ENCODE peak calls at places on chromosomes 6 and 20, in seven cellular contexts. One of them, this sample, is unnamed. For H3K36me3, the result is how much of the 10 kb centered on the place peaks cover.

GRCh38 chr6:121105461-121105860 is 228.8 kb downstream of the TBC1D32 start:
- DNase-seq in right atrium auricular region: no peak
- DNase-seq in pancreas: no peak
- DNase-seq in mucosa of descending colon: no peak
- DNase-seq in body of pancreas: no peak
- DNase-seq in OCI-LY7: no peak
- DNase-seq in DND-41: no peak
- DNase-seq in this sample: no peak

GRCh38 chr6:137095093-137095492 is 50.3 kb upstream of the IL20RA start:
- DNase-seq in right atrium auricular region: no peak
- DNase-seq in pancreas: no peak
- DNase-seq in mucosa of descending colon: no peak
- DNase-seq in body of pancreas: no peak
- DNase-seq in OCI-LY7: no peak
- DNase-seq in DND-41: no peak
- DNase-seq in this sample: no peak

GRCh38 chr6:38549180-38549579 is 90.5 kb downstream of the BTBD9 start:
- DNase-seq in right atrium auricular region: no peak
- DNase-seq in pancreas: no peak
- DNase-seq in mucosa of descending colon: no peak
- DNase-seq in body of pancreas: no peak
- DNase-seq in OCI-LY7: no peak
- DNase-seq in DND-41: no peak
- DNase-seq in this sample: no peak

GRCh38 chr6:7911345-7911725 is 747 bp upstream of the TXNDC5 start:
- DNase-seq in right atrium auricular region: no peak
- DNase-seq in pancreas: no peak
- DNase-seq in mucosa of descending colon: peak
- DNase-seq in body of pancreas: no peak
- DNase-seq in OCI-LY7: peak
- DNase-seq in DND-41: no peak
- DNase-seq in this sample: no peak

GRCh38 chr20:38447931-38448675 is 13.0 kb upstream of the SNHG17 start:
- DNase-seq in right atrium auricular region: no peak
- DNase-seq in pancreas: no peak
- DNase-seq in mucosa of descending colon: peak
- DNase-seq in body of pancreas: no peak
- DNase-seq in OCI-LY7: peak
- DNase-seq in DND-41: no peak
- DNase-seq in this sample: peak

GRCh38 chr6:170584954-170585498 is 589 bp upstream of the PDCD2 start:
- DNase-seq in right atrium auricular region: no peak
- DNase-seq in pancreas: no peak
- DNase-seq in mucosa of descending colon: no peak
- DNase-seq in body of pancreas: no peak
- DNase-seq in OCI-LY7: no peak
- DNase-seq in DND-41: no peak
- DNase-seq in this sample: no peak

GRCh38 chr20:8127553-8128255 is 4.4 kb upstream of the PLCB1 start:
- DNase-seq in right atrium auricular region: no peak
- DNase-seq in pancreas: no peak
- DNase-seq in mucosa of descending colon: no peak
- DNase-seq in body of pancreas: no peak
- DNase-seq in OCI-LY7: no peak
- DNase-seq in DND-41: no peak
- DNase-seq in this sample: peak

GRCh38 chr6:117401799-117402198 is 23.9 kb downstream of the ROS1 start:
- DNase-seq in right atrium auricular region: no peak
- DNase-seq in pancreas: no peak
- DNase-seq in mucosa of descending colon: peak
- DNase-seq in body of pancreas: no peak
- DNase-seq in OCI-LY7: no peak
- DNase-seq in DND-41: no peak
- DNase-seq in this sample: no peak

GRCh38 chr6:3773696-3774298 is 22.3 kb upstream of the PXDC1 start:
- DNase-seq in right atrium auricular region: no peak
- DNase-seq in pancreas: no peak
- DNase-seq in mucosa of descending colon: peak
- DNase-seq in body of pancreas: peak
- DNase-seq in OCI-LY7: no peak
- DNase-seq in DND-41: no peak
- DNase-seq in this sample: no peak

GRCh38 chr20:50400705-50401045 is 109.5 kb upstream of the PTPN1 start:
- DNase-seq in right atrium auricular region: no peak
- DNase-seq in pancreas: no peak
- DNase-seq in mucosa of descending colon: no peak
- DNase-seq in body of pancreas: no peak
- DNase-seq in OCI-LY7: no peak
- DNase-seq in DND-41: no peak
- DNase-seq in this sample: no peak

GRCh38 chr6:10465633-10466499 is 51.0 kb upstream of the TFAP2A start:
- DNase-seq in right atrium auricular region: no peak
- DNase-seq in pancreas: no peak
- DNase-seq in mucosa of descending colon: peak
- DNase-seq in body of pancreas: peak
- DNase-seq in OCI-LY7: peak
- DNase-seq in DND-41: peak
- DNase-seq in this sample: peak

GRCh38 chr6:11830105-11830504 is 51.5 kb upstream of the ADTRP start:
- DNase-seq in right atrium auricular region: no peak
- DNase-seq in pancreas: peak
- DNase-seq in mucosa of descending colon: no peak
- DNase-seq in body of pancreas: peak
- DNase-seq in OCI-LY7: no peak
- DNase-seq in DND-41: no peak
- DNase-seq in this sample: no peak

GRCh38 chr6:90222724-90223198 is 73.9 kb downstream of the BACH2 start:
- DNase-seq in right atrium auricular region: no peak
- DNase-seq in pancreas: no peak
- DNase-seq in mucosa of descending colon: no peak
- DNase-seq in body of pancreas: no peak
- DNase-seq in OCI-LY7: no peak
- DNase-seq in DND-41: no peak
- DNase-seq in this sample: no peak

GRCh38 chr6:33433560-33434191 is 13.8 kb downstream of the SYNGAP1 start:
- DNase-seq in right atrium auricular region: no peak
- DNase-seq in pancreas: no peak
- DNase-seq in mucosa of descending colon: no peak
- DNase-seq in body of pancreas: no peak
- DNase-seq in OCI-LY7: no peak
- DNase-seq in DND-41: no peak
- DNase-seq in this sample: no peak

DNA sequence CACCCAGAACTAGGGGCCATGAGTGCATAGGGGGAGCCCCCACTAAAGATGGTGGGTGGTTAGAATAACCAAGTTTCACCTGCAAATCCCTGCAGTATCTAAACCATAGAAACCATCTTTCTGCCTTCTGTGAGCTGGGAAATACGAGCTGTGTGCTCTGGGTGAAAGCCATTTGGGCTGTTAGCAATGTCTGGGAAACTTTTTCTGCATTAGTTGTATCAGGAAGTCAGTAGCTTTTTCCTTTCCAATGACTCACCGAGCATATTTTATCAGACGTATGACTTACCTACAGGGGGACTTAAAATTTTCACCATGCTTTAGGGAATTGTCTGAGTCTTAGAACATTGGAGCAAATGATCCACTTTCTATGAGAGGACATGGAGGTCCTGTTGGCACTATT is 584.0 kb downstream of the QKI start:
- DNase-seq in right atrium auricular region: no peak
- DNase-seq in pancreas: no peak
- DNase-seq in mucosa of descending colon: no peak
- DNase-seq in body of pancreas: no peak
- DNase-seq in OCI-LY7: no peak
- DNase-seq in DND-41: no peak
- DNase-seq in this sample: no peak
- TF ChIP-seq CTCF in right atrium auricular region: no peak
- TF ChIP-seq CTCF in pancreas: no peak
- TF ChIP-seq CTCF in mucosa of descending colon: no peak
- TF ChIP-seq CTCF in body of pancreas: no peak
- TF ChIP-seq CTCF in OCI-LY7: no peak
- TF ChIP-seq CTCF in DND-41: no peak
- TF ChIP-seq CTCF in this sample: no peak

DNA sequence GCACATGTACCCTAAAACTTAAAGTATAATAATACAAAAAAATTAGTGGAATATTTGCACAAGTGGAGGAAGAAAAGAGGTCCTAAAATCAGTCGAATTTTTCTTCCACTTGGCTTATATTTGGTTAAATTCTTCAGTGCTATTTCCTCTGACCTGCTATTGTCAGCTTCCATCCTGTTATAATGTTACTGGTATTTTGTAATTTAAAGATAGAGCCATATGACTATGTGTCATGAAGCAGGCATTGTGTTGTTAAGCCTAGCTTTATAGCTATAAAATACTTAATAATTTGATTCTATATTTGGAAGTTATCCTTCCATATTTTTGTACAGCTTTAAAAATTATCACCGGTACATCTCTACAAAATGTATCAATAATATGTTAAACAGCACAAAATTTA is 455.9 kb upstream of the MARCKS start:
- DNase-seq in right atrium auricular region: no peak
- DNase-seq in pancreas: no peak
- DNase-seq in mucosa of descending colon: no peak
- DNase-seq in body of pancreas: no peak
- DNase-seq in OCI-LY7: no peak
- DNase-seq in DND-41: no peak
- DNase-seq in this sample: no peak
- H3K4me3 ChIP-seq in right atrium auricular region: no peak
- H3K4me3 ChIP-seq in pancreas: no peak
- H3K4me3 ChIP-seq in mucosa of descending colon: no peak
- H3K4me3 ChIP-seq in body of pancreas: no peak
- H3K4me3 ChIP-seq in OCI-LY7: no peak
- H3K4me3 ChIP-seq in DND-41: no peak
- H3K4me3 ChIP-seq in this sample: no peak

DNA sequence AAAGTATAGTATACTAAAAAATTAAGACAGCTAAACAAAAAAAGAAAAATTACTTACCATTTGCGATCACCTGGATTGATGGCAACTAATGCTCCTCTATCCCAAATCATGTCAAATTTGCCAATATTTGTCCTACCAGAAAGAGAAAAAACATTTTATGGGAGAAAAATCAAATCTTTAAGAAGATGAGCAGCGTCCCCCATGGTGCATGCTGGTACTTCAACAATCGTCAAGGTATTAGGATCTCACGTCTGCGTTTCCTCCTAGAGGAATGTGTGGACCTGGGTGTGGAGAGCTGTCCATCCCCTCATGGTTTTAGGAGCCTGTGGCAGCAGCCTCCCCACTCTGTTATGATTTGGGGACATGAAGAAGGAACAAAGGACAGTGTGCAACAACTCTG is 16.0 kb downstream of the TPMT start:
- DNase-seq in right atrium auricular region: no peak
- DNase-seq in pancreas: no peak
- DNase-seq in mucosa of descending colon: no peak
- DNase-seq in body of pancreas: no peak
- DNase-seq in OCI-LY7: no peak
- DNase-seq in DND-41: no peak
- DNase-seq in this sample: no peak
- H3K36me3 ChIP-seq in right atrium auricular region: under half
- H3K36me3 ChIP-seq in pancreas: under half
- H3K36me3 ChIP-seq in mucosa of descending colon: under half
- H3K36me3 ChIP-seq in body of pancreas: under half
- H3K36me3 ChIP-seq in OCI-LY7: under half
- H3K36me3 ChIP-seq in DND-41: under half
- H3K36me3 ChIP-seq in this sample: under half

GRCh38 chr6:99613705-99614429 is 7.2 kb downstream of the PRDM13 start:
- DNase-seq in right atrium auricular region: no peak
- DNase-seq in pancreas: no peak
- DNase-seq in mucosa of descending colon: no peak
- DNase-seq in body of pancreas: no peak
- DNase-seq in OCI-LY7: peak
- DNase-seq in DND-41: no peak
- DNase-seq in this sample: peak

GRCh38 chr6:99614430-99615161 is 8.0 kb downstream of the PRDM13 start:
- DNase-seq in right atrium auricular region: no peak
- DNase-seq in pancreas: no peak
- DNase-seq in mucosa of descending colon: no peak
- DNase-seq in body of pancreas: no peak
- DNase-seq in OCI-LY7: no peak
- DNase-seq in DND-41: no peak
- DNase-seq in this sample: peak

GRCh38 chr6:99619409-99619762 is 12.8 kb downstream of the PRDM13 start:
- DNase-seq in right atrium auricular region: no peak
- DNase-seq in pancreas: no peak
- DNase-seq in mucosa of descending colon: no peak
- DNase-seq in body of pancreas: no peak
- DNase-seq in OCI-LY7: no peak
- DNase-seq in DND-41: no peak
- DNase-seq in this sample: no peak

GRCh38 chr6:99617131-99617530 is 10.5 kb downstream of the PRDM13 start:
- DNase-seq in right atrium auricular region: no peak
- DNase-seq in pancreas: no peak
- DNase-seq in mucosa of descending colon: no peak
- DNase-seq in body of pancreas: no peak
- DNase-seq in OCI-LY7: no peak
- DNase-seq in DND-41: no peak
- DNase-seq in this sample: no peak

DNA sequence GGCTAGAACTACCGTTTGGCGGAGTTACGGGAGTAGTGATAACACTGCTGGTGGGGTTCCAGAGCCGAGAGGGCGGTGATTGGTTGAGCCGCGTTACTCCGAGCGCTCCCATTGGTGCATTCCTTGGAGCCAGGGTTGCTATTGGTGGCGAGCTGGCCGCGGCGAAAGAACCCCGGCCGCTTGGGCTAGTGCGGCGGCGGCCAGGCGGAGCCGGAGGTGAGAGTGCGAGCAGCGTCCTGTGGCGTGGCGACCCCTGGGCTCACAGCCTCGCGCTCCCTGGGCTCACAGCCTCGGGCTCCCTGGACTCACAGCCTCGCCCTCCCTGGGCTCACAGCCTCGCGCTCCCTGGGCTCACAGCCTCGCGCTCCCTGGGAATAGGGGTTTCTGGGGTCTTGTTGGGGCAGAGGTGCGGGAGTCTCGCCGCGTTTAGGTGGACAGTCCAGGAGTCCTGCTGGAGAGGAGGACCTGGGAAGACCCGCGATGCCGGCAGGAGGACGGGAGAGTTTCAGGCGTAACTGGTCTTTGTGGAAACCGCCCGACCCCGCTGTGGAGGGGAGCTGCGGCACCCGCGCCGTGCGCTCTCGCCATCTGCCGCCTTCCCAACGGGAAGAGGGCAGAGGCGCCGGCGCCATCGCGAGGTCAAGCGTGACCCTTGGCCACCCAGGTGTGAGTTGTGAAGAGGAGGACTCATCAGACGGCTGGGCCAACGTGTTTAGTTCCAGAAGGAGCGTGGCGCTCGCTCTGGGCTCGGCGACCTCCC is 12.2 kb downstream of the PRDM13 start:
- DNase-seq in right atrium auricular region: no peak
- DNase-seq in pancreas: no peak
- DNase-seq in mucosa of descending colon: no peak
- DNase-seq in body of pancreas: no peak
- DNase-seq in OCI-LY7: no peak
- DNase-seq in DND-41: no peak
- DNase-seq in this sample: no peak
- TF ChIP-seq CTCF in right atrium auricular region: no peak
- TF ChIP-seq CTCF in pancreas: no peak
- TF ChIP-seq CTCF in mucosa of descending colon: no peak
- TF ChIP-seq CTCF in body of pancreas: no peak
- TF ChIP-seq CTCF in OCI-LY7: no peak
- TF ChIP-seq CTCF in DND-41: no peak
- TF ChIP-seq CTCF in this sample: no peak

GRCh38 chr6:37007340-37008043 is 2.0 kb downstream of the FGD2 start:
- DNase-seq in right atrium auricular region: no peak
- DNase-seq in pancreas: no peak
- DNase-seq in mucosa of descending colon: no peak
- DNase-seq in body of pancreas: no peak
- DNase-seq in OCI-LY7: peak
- DNase-seq in DND-41: no peak
- DNase-seq in this sample: peak
- H3K4me3 ChIP-seq in right atrium auricular region: no peak
- H3K4me3 ChIP-seq in pancreas: no peak
- H3K4me3 ChIP-seq in mucosa of descending colon: no peak
- H3K4me3 ChIP-seq in body of pancreas: no peak
- H3K4me3 ChIP-seq in OCI-LY7: peak
- H3K4me3 ChIP-seq in DND-41: no peak
- H3K4me3 ChIP-seq in this sample: peak

This sample was measured in GM06990.